ENCODE peak calls at places on chromosomes 12 and 14, in five cellular contexts. L, J, O, Q and Y are unnamed samples.
A peak's percentile ranks its signal among the peaks of the same experiment; 100 is the strongest.

GRCh38 chr12:129723260-129723659 is 180.6 kb downstream of the TMEM132D start:
- DNase-seq in Q (no peak), O (no peak), J (no peak), L (no peak), Y (no peak)

GRCh38 chr12:75505706-75506312 is 5.6 kb downstream of the KRR1 start:
- DNase-seq in J (no peak), Q (no peak), O (no peak), L (no peak), Y (peak; percentile 36)

GRCh38 chr14:23409966-23410635 is 2.0 kb upstream of the MYH6 start:
- DNase-seq in Q (no peak), J (no peak), O (peak; percentile 76), L (no peak), Y (no peak)

GRCh38 chr12:122793685-122794106 is 19.3 kb downstream of the CCDC62 start:
- DNase-seq in Q (no peak), L (no peak), O (no peak), J (peak; percentile 60), Y (peak; percentile 60)

GRCh38 chr12:13835657-13836056 is 145.7 kb downstream of the GRIN2B start:
- DNase-seq in O (no peak), Q (no peak), J (no peak), L (no peak), Y (no peak)

GRCh38 chr14:22547309-22547947 is 41.6 kb downstream of the DAD1 start:
- DNase-seq in Q (no peak), L (no peak), J (no peak), O (peak; percentile 48), Y (no peak)

GRCh38 chr14:68637106-68638021 is 155.5 kb downstream of the ZFP36L1 start:
- DNase-seq in J (no peak), O (peak; percentile 60), Q (no peak), L (no peak), Y (no peak)

GRCh38 chr14:76908834-76909233 is 82.6 kb downstream of the LRRC74A start:
- DNase-seq in Q (peak; percentile 16), O (no peak), J (no peak), L (no peak), Y (peak; percentile 80)

GRCh38 chr12:47752552-47752951 is 6.1 kb downstream of the RAPGEF3 start:
- DNase-seq in L (no peak), J (no peak), Q (no peak), O (no peak), Y (no peak)